ENCODE peak calls at places on chromosomes 3 and 15, in eight cellular contexts. M, N, D, Q, C, E, B and K are unnamed samples.
A peak's percentile ranks its signal among the peaks of the same experiment; 100 is the strongest.

GRCh38 chr3:188417329-188417728 is 263.4 kb downstream of the LPP start:
- DNase-seq in C (no peak), N (no peak), D (no peak), E (no peak), B (no peak), Q (no peak), M (peak; percentile 9), K (no peak)

GRCh38 chr15:71060983-71061382 is 54.3 kb upstream of the THSD4 start:
- DNase-seq in M (no peak), E (no peak), Q (no peak), N (no peak), C (no peak), D (no peak), B (no peak), K (no peak)

GRCh38 chr3:123331006-123331405 is 117.9 kb downstream of the ADCY5 start:
- DNase-seq in N (no peak), C (peak; percentile 40), B (no peak), E (no peak), D (no peak), Q (no peak), M (peak; percentile 61), K (no peak)

GRCh38 chr3:79843180-79843579 is 75.4 kb upstream of the ROBO1 start:
- DNase-seq in D (no peak), B (no peak), M (no peak), N (no peak), Q (no peak), E (no peak), C (no peak), K (no peak)

GRCh38 chr3:191269289-191270085 is 59.7 kb upstream of the CCDC50 start:
- DNase-seq in E (no peak), B (no peak), C (no peak), M (no peak), N (no peak), D (no peak), Q (peak; percentile 37), K (no peak)

GRCh38 chr3:41808152-41808551 is 153.8 kb downstream of the ULK4 start:
- DNase-seq in C (no peak), M (no peak), N (no peak), B (no peak), Q (no peak), D (no peak), E (no peak), K (no peak)

GRCh38 chr3:187361835-187362234 is 6.3 kb upstream of the RTP4 start:
- DNase-seq in M (peak; percentile 41), E (no peak), N (no peak), Q (no peak), B (no peak), C (peak; percentile 78), D (no peak), K (no peak)

GRCh38 chr15:41231536-41231935 is 468 bp downstream of the CHP1 start:
- DNase-seq in D (no peak), B (no peak), Q (no peak), E (no peak), M (no peak), C (no peak), N (no peak), K (no peak)

GRCh38 chr15:93072440-93073394 is 16.3 kb downstream of the RGMA start:
- DNase-seq in M (peak; percentile 68), D (no peak), B (peak; percentile 96), C (peak; percentile 79), Q (no peak), N (no peak), E (no peak), K (peak; percentile 25)

GRCh38 chr15:38795471-38796245 is 231.0 kb upstream of the RASGRP1 start:
- DNase-seq in E (no peak), C (no peak), N (no peak), D (no peak), M (no peak), Q (no peak), B (no peak), K (no peak)

GRCh38 chr3:127822836-127823589 is 698 bp upstream of the MGLL start:
- DNase-seq in M (no peak), D (no peak), Q (peak; percentile 62), N (no peak), C (no peak), E (no peak), B (peak; percentile 57), K (no peak)

GRCh38 chr3:123971416-123971815 is 10.4 kb upstream of the CCDC14 start:
- DNase-seq in Q (no peak), D (no peak), E (no peak), B (no peak), C (no peak), N (no peak), M (no peak), K (no peak)

GRCh38 chr15:62940359-62940754 is 102.2 kb upstream of the TPM1 start:
- DNase-seq in C (no peak), D (no peak), M (no peak), N (no peak), E (no peak), B (no peak), Q (no peak), K (no peak)

GRCh38 chr3:64642327-64643151 is 45.3 kb downstream of the ADAMTS9 start:
- DNase-seq in M (peak; percentile 86), C (peak; percentile 30), B (peak; percentile 74), Q (no peak), N (no peak), E (no peak), D (no peak), K (no peak)

GRCh38 chr3:42681361-42682038 is 3.8 kb upstream of the KLHL40 start:
- DNase-seq in Q (no peak), B (no peak), D (no peak), E (no peak), C (no peak), N (no peak), M (no peak), K (no peak)

GRCh38 chr3:186239321-186239720 is 122.7 kb downstream of the DGKG start:
- DNase-seq in B (no peak), D (no peak), E (no peak), Q (no peak), N (no peak), C (peak; percentile 87), M (peak; percentile 50), K (no peak)

GRCh38 chr3:134516905-134517304 is 31.0 kb downstream of the CEP63 start:
- DNase-seq in C (no peak), Q (no peak), B (no peak), N (no peak), E (no peak), M (no peak), D (no peak), K (no peak)

GRCh38 chr15:67897646-67898045 is 57.8 kb upstream of the RNU6-1 start:
- DNase-seq in B (no peak), N (no peak), C (no peak), Q (no peak), E (no peak), D (no peak), M (no peak), K (no peak)

GRCh38 chr15:98751767-98752166 is 103.4 kb downstream of the IGF1R start:
- DNase-seq in B (no peak), N (no peak), D (no peak), E (no peak), Q (no peak), M (no peak), C (no peak), K (no peak)